ENCODE peak calls at places on chromosomes 11 and 22, in seven cellular contexts. A, I, X, O, U, W and D are unnamed samples.

GRCh38 chr22:45456811-45457210 is 43.3 kb downstream of the RIBC2 start:
- DNase-seq in A (no peak), I (no peak), X (no peak), O (no peak), U (no peak), W (no peak), D (no peak)

GRCh38 chr11:36333897-36334296 is 37.8 kb downstream of the PRR5L start:
- DNase-seq in A (no peak), I (no peak), X (peak), O (no peak), U (no peak), W (peak), D (peak)

GRCh38 chr11:75142714-75143419 is 8.0 kb upstream of the SLCO2B1 start:
- DNase-seq in A (peak), I (peak), X (peak), O (peak), U (peak), W (peak), D (peak)

GRCh38 chr11:75190652-75191329 is 39.9 kb downstream of the SLCO2B1 start:
- DNase-seq in A (no peak), I (no peak), X (no peak), O (no peak), U (no peak), W (no peak), D (no peak)

GRCh38 chr22:32355760-32356159 is 1.9 kb upstream of the RFPL3 start:
- DNase-seq in A (no peak), I (no peak), X (no peak), O (no peak), U (no peak), W (peak), D (no peak)

GRCh38 chr11:126345759-126346585 is 9.5 kb upstream of the ST3GAL4 start:
- DNase-seq in A (no peak), I (no peak), X (peak), O (peak), U (peak), W (no peak), D (peak)

GRCh38 chr11:47946682-47947575 is 33.4 kb upstream of the PTPRJ start:
- DNase-seq in A (peak), I (peak), X (peak), O (peak), U (peak), W (peak), D (peak)

GRCh38 chr11:94525933-94526332 is 13.7 kb downstream of the C11orf97 start:
- DNase-seq in A (peak), I (peak), X (peak), O (peak), U (peak), W (peak), D (peak)

GRCh38 chr11:9276571-9276970 is 11.4 kb upstream of the DENND5A start:
- DNase-seq in A (no peak), I (no peak), X (no peak), O (no peak), U (no peak), W (no peak), D (no peak)

GRCh38 chr11:47915407-47916137 is 64.8 kb upstream of the PTPRJ start:
- DNase-seq in A (no peak), I (no peak), X (peak), O (no peak), U (no peak), W (no peak), D (no peak)

GRCh38 chr11:119116235-119116594 is 5.2 kb upstream of the HINFP start:
- DNase-seq in A (no peak), I (no peak), X (no peak), O (no peak), U (no peak), W (no peak), D (no peak)
- H3K4me3 ChIP-seq in A (no peak), I (no peak), X (no peak), O (no peak), U (no peak), W (no peak), D (no peak)

GRCh38 chr22:16781764-16782329 is 43.4 kb downstream of the XKR3 start:
- DNase-seq in A (no peak), I (no peak), X (no peak), O (no peak), U (no peak), W (no peak), D (no peak)

GRCh38 chr22:16783453-16783852 is 41.8 kb downstream of the XKR3 start:
- DNase-seq in A (no peak), I (no peak), X (no peak), O (no peak), U (no peak), W (no peak), D (no peak)

GRCh38 chr22:16781074-16781763 is 44.0 kb downstream of the XKR3 start:
- DNase-seq in A (no peak), I (no peak), X (no peak), O (no peak), U (no peak), W (no peak), D (no peak)

GRCh38 chr22:16783930-16784354 is 41.3 kb downstream of the XKR3 start:
- DNase-seq in A (no peak), I (no peak), X (no peak), O (no peak), U (no peak), W (peak), D (peak)
- TF ChIP-seq CTCF in A (no peak), I (no peak), X (no peak), O (no peak), U (no peak), W (peak), D (peak)

GRCh38 chr11:5690736-5691135 is 1.1 kb downstream of the TRIM22 start:
- DNase-seq in A (no peak), I (no peak), X (peak), O (no peak), U (no peak), W (no peak), D (peak)

GRCh38 chr11:5689551-5689983 is at the start of gene TRIM22:
- DNase-seq in A (no peak), I (no peak), X (peak), O (peak), U (no peak), W (peak), D (peak)

GRCh38 chr11:5694642-5695041 is 5.1 kb downstream of the TRIM22 start:
- DNase-seq in A (no peak), I (no peak), X (no peak), O (no peak), U (no peak), W (no peak), D (no peak)

GRCh38 chr11:5690216-5690615 is 626 bp downstream of the TRIM22 start:
- DNase-seq in A (no peak), I (no peak), X (peak), O (no peak), U (no peak), W (no peak), D (peak)

DNA sequence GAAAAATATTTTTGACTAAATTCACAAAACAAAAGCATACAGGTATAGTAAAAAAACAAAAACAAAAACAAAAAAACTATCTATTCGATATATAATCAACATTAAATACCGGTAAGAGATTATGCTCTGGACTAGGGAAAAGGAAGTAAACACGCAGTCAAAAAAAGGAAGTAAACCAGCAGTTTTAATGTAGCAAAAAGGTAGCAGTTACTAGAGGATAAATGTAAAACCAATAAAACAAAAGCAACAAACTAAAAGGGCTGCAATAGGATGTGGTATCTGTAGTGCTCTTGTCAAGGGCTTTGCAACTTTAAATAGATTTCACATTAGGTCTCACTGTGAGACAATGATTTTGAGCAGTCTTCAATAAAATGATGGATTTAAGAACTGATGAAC is 2.4 kb downstream of the TRIM22 start:
- DNase-seq in A (no peak), I (no peak), X (no peak), O (no peak), U (no peak), W (no peak), D (no peak)
- H3K4me3 ChIP-seq in A (peak), I (no peak), X (no peak), O (no peak), U (peak), W (no peak), D (no peak)

DNA sequence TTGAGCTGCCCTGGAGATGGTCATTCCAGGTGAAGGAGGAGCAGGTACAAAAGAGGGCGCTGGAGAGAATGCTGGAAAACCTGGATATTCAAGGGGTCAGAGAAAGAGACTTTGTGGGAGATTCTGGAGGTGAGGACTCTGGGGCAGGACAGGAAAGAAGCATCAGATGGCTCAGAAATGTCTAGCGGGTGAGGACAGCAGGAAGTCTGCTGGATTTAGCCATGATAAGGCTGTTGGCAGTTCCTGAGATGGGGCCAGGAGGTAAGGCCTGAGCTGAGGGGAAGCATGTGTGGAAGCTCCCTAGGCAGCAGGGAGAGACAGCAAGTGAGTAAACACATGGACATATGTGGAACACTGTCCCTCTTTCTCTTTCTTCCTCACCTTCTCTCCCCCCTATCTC is 1.5 kb downstream of the UPB1 start:
- DNase-seq in A (no peak), I (no peak), X (no peak), O (no peak), U (no peak), W (no peak), D (no peak)
- TF ChIP-seq CTCF in A (no peak), I (no peak), X (no peak), O (no peak), U (no peak), W (peak), D (no peak)

GRCh38 chr11:115333106-115333505 is 171.1 kb downstream of the CADM1 start:
- DNase-seq in A (no peak), I (no peak), X (no peak), O (no peak), U (no peak), W (peak), D (no peak)

GRCh38 chr11:115338476-115338875 is 165.7 kb downstream of the CADM1 start:
- DNase-seq in A (no peak), I (no peak), X (no peak), O (no peak), U (no peak), W (no peak), D (no peak)

GRCh38 chr11:115333951-115334350 is 170.3 kb downstream of the CADM1 start:
- DNase-seq in A (no peak), I (no peak), X (no peak), O (no peak), U (no peak), W (no peak), D (no peak)

GRCh38 chr11:115330693-115331482 is 173.3 kb downstream of the CADM1 start:
- DNase-seq in A (no peak), I (no peak), X (no peak), O (no peak), U (no peak), W (peak), D (no peak)

DNA sequence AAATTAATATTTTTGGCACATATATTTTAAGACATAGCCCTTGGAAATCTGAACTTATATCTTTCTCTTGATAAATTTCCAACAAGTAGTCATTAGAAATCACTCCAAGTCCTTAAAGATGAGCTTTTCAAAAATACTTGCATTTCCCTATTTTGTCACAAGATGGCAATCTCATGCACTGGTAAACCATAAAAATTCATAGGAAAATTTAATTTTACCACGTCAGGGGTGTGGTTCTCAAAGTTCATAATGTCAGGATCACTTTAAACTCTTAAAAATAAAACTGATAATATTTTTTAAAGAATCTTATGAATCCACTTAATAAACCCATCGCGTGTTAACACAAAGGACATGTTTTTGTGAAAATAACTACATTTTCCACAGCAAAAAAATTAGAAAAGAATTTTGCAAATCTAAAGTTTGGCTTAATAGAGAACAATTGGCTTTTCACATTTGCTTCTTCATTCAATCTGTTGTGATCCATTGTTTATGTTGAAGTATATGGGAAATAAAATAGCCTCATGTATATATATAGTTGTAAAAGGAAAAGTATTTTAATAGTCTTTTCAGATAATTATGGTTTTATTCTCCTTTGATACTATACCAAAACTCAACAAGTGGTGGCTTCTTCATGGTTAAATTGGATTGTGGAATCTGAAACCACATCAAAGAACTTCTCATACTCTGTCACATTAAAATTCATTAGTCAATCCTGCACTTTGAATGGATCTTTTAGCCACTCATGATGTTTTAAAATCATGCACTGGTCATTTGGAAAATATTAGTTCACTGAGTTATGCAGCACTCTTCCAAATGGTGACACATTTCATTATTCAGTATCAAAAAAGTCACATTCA is 169.1 kb downstream of the CADM1 start:
- DNase-seq in A (no peak), I (no peak), X (peak), O (peak), U (no peak), W (peak), D (peak)
- H3K4me3 ChIP-seq in A (no peak), I (no peak), X (no peak), O (no peak), U (no peak), W (no peak), D (no peak)

DNA sequence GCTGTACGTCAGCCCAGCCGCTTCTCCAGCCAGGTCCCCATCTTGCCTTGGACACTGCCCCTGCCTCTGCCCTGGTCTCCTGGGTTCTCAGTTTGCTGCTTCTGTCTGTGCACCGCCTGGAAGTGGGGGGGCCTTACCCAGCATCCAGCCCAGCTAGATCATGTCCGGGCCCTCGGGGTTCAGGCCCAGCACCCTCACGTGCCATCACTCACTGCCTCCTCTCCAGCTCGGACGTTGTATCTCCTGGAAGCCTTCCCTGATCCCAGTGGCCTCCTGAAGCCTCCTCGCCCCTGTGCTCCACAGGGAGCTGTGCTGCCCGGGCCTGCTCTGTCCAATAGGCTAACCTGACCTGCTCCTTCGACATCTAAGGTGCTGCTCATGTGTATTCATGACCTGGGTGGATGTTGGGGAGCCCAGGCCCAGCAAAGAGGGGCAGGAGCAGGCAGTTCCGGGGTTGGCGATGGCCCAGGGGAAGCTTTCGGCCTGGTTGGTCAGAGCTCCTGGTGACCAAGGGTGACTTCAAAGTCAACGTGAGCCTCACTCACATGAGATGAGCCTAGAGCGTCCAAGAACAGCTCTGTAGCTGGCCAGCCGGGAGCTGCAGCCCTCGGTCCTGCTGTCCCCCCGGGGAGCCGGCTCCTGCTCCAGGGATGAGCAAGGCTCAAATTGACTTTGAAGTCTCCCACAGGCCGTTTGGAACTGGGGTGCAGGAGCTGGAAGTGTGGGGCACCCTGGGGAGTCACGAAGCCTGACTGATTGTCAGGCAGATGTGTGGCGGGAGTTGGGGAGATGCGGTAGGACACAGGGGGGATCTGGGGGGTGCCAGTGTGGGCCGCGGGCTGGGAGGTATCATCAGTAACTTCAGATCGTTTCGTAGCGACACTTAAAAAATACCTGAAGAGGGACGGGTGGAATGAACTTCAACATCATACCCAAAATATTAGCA is 5.2 kb upstream of the ASCL2 start:
- DNase-seq in A (no peak), I (peak), X (no peak), O (no peak), U (peak), W (no peak), D (no peak)
- TF ChIP-seq CTCF in A (no peak), I (no peak), X (no peak), O (no peak), U (no peak), W (no peak), D (no peak)